ENCODE peak calls at places on chromosomes 6 and 20, in four cellular contexts. One of them, this sample, is unnamed.

GRCh38 chr20:53800883-53801604 is 207.4 kb upstream of the ZNF217 start:
- DNase-seq in iPS-NIHi11: no peak
- DNase-seq in H9: no peak
- DNase-seq in mesendoderm: peak
- DNase-seq in this sample: no peak

GRCh38 chr20:51628533-51629398 is 86.2 kb upstream of the NFATC2 start:
- DNase-seq in iPS-NIHi11: no peak
- DNase-seq in mesendoderm: no peak
- DNase-seq in H9: no peak
- DNase-seq in this sample: peak

GRCh38 chr6:25366785-25367657 is 87.8 kb downstream of the CARMIL1 start:
- DNase-seq in H9: no peak
- DNase-seq in iPS-NIHi11: no peak
- DNase-seq in mesendoderm: no peak
- DNase-seq in this sample: peak

GRCh38 chr20:19817017-19817416 is 59.0 kb downstream of the RIN2 start:
- DNase-seq in iPS-NIHi11: no peak
- DNase-seq in H9: no peak
- DNase-seq in mesendoderm: no peak
- DNase-seq in this sample: peak

GRCh38 chr6:7747016-7747415 is 21.1 kb downstream of the BMP6 start:
- DNase-seq in mesendoderm: no peak
- DNase-seq in iPS-NIHi11: no peak
- DNase-seq in H9: no peak
- DNase-seq in this sample: no peak

GRCh38 chr6:146410851-146411595 is 132.6 kb upstream of the RAB32 start:
- DNase-seq in H9: no peak
- DNase-seq in mesendoderm: no peak
- DNase-seq in iPS-NIHi11: no peak
- DNase-seq in this sample: peak

GRCh38 chr6:40723967-40724366 is 136.8 kb upstream of the LRFN2 start:
- DNase-seq in mesendoderm: no peak
- DNase-seq in H9: no peak
- DNase-seq in iPS-NIHi11: no peak
- DNase-seq in this sample: no peak

GRCh38 chr6:155461636-155462035 is 6.0 kb upstream of the NOX3 start:
- DNase-seq in mesendoderm: no peak
- DNase-seq in iPS-NIHi11: no peak
- DNase-seq in H9: no peak
- DNase-seq in this sample: no peak

GRCh38 chr6:5481024-5481423 is 219.7 kb downstream of the FARS2 start:
- DNase-seq in H9: no peak
- DNase-seq in iPS-NIHi11: no peak
- DNase-seq in mesendoderm: peak
- DNase-seq in this sample: peak

GRCh38 chr20:7770578-7770977 is 169.7 kb downstream of the HAO1 start:
- DNase-seq in mesendoderm: no peak
- DNase-seq in iPS-NIHi11: no peak
- DNase-seq in H9: no peak
- DNase-seq in this sample: no peak

GRCh38 chr6:5045417-5045816 is 39.7 kb upstream of the PPP1R3G start:
- DNase-seq in mesendoderm: no peak
- DNase-seq in H9: no peak
- DNase-seq in iPS-NIHi11: no peak
- DNase-seq in this sample: no peak

GRCh38 chr6:156434795-156435190 is 342.4 kb upstream of the ARID1B start:
- DNase-seq in iPS-NIHi11: no peak
- DNase-seq in mesendoderm: no peak
- DNase-seq in H9: no peak
- DNase-seq in this sample: no peak

GRCh38 chr6:180295-180694 is 112.0 kb upstream of the DUSP22 start:
- DNase-seq in mesendoderm: no peak
- DNase-seq in H9: no peak
- DNase-seq in iPS-NIHi11: no peak
- DNase-seq in this sample: no peak

GRCh38 chr6:134590449-134590848 is 272.5 kb upstream of the SGK1 start:
- DNase-seq in iPS-NIHi11: no peak
- DNase-seq in mesendoderm: no peak
- DNase-seq in H9: no peak
- DNase-seq in this sample: peak

GRCh38 chr6:34491091-34491430 is 25.2 kb downstream of the PACSIN1 start:
- DNase-seq in iPS-NIHi11: no peak
- DNase-seq in mesendoderm: peak
- DNase-seq in H9: no peak
- DNase-seq in this sample: peak